ENCODE peak calls at places on chromosome 22, in six cellular contexts. One of them, this sample, is unnamed.

GRCh38 chr22:20034143-20034542 is 13.2 kb downstream of the TANGO2 start:
- DNase-seq in memory B cell: no peak
- DNase-seq in left ventricle myocardium inferior: no peak
- DNase-seq in activated T-helper 9 cell treated with anti-CD3 and anti-CD28 coated beads, Interleukin-2, amount 50 U/mL, for 16 hours: no peak
- DNase-seq in WTC11: no peak
- DNase-seq in endothelial cell: no peak
- DNase-seq in this sample: no peak

GRCh38 chr22:27867114-27867957 is 51.7 kb downstream of the PITPNB start:
- DNase-seq in memory B cell: no peak
- DNase-seq in left ventricle myocardium inferior: no peak
- DNase-seq in activated T-helper 9 cell treated with anti-CD3 and anti-CD28 coated beads, Interleukin-2, amount 50 U/mL, for 16 hours: no peak
- DNase-seq in WTC11: no peak
- DNase-seq in endothelial cell: no peak
- DNase-seq in this sample: no peak

GRCh38 chr22:50314455-50315288 is 7.2 kb upstream of the PLXNB2 start:
- DNase-seq in memory B cell: no peak
- DNase-seq in left ventricle myocardium inferior: peak
- DNase-seq in activated T-helper 9 cell treated with anti-CD3 and anti-CD28 coated beads, Interleukin-2, amount 50 U/mL, for 16 hours: peak
- DNase-seq in WTC11: no peak
- DNase-seq in endothelial cell: no peak
- DNase-seq in this sample: peak

GRCh38 chr22:50071432-50072166 is 13.5 kb upstream of the TTLL8 start:
- DNase-seq in memory B cell: no peak
- DNase-seq in left ventricle myocardium inferior: no peak
- DNase-seq in activated T-helper 9 cell treated with anti-CD3 and anti-CD28 coated beads, Interleukin-2, amount 50 U/mL, for 16 hours: no peak
- DNase-seq in WTC11: no peak
- DNase-seq in endothelial cell: no peak
- DNase-seq in this sample: no peak

GRCh38 chr22:21657361-21658118 is 8.3 kb upstream of the PPIL2 start:
- DNase-seq in memory B cell: peak
- DNase-seq in left ventricle myocardium inferior: peak
- DNase-seq in activated T-helper 9 cell treated with anti-CD3 and anti-CD28 coated beads, Interleukin-2, amount 50 U/mL, for 16 hours: peak
- DNase-seq in WTC11: peak
- DNase-seq in endothelial cell: peak
- DNase-seq in this sample: peak

GRCh38 chr22:28983190-28983589 is 78.4 kb downstream of the C22orf31 start:
- DNase-seq in memory B cell: no peak
- DNase-seq in left ventricle myocardium inferior: no peak
- DNase-seq in activated T-helper 9 cell treated with anti-CD3 and anti-CD28 coated beads, Interleukin-2, amount 50 U/mL, for 16 hours: no peak
- DNase-seq in WTC11: no peak
- DNase-seq in endothelial cell: no peak
- DNase-seq in this sample: no peak

GRCh38 chr22:42291287-42291686 is 20.8 kb upstream of the TCF20 start:
- DNase-seq in memory B cell: no peak
- DNase-seq in left ventricle myocardium inferior: no peak
- DNase-seq in activated T-helper 9 cell treated with anti-CD3 and anti-CD28 coated beads, Interleukin-2, amount 50 U/mL, for 16 hours: no peak
- DNase-seq in WTC11: no peak
- DNase-seq in endothelial cell: no peak
- DNase-seq in this sample: no peak

GRCh38 chr22:33476716-33477115 is 418.5 kb upstream of the SYN3 start:
- DNase-seq in memory B cell: no peak
- DNase-seq in left ventricle myocardium inferior: no peak
- DNase-seq in activated T-helper 9 cell treated with anti-CD3 and anti-CD28 coated beads, Interleukin-2, amount 50 U/mL, for 16 hours: no peak
- DNase-seq in WTC11: no peak
- DNase-seq in endothelial cell: no peak
- DNase-seq in this sample: no peak

GRCh38 chr22:29983296-29983917 is 96.9 kb upstream of the HORMAD2 start:
- DNase-seq in memory B cell: no peak
- DNase-seq in left ventricle myocardium inferior: no peak
- DNase-seq in activated T-helper 9 cell treated with anti-CD3 and anti-CD28 coated beads, Interleukin-2, amount 50 U/mL, for 16 hours: no peak
- DNase-seq in WTC11: no peak
- DNase-seq in endothelial cell: no peak
- DNase-seq in this sample: no peak

GRCh38 chr22:22810471-22810870 is 77.1 kb upstream of the IGLL5 start:
- DNase-seq in memory B cell: no peak
- DNase-seq in left ventricle myocardium inferior: no peak
- DNase-seq in activated T-helper 9 cell treated with anti-CD3 and anti-CD28 coated beads, Interleukin-2, amount 50 U/mL, for 16 hours: no peak
- DNase-seq in WTC11: no peak
- DNase-seq in endothelial cell: no peak
- DNase-seq in this sample: no peak

GRCh38 chr22:30940655-30941362 is 27.8 kb downstream of the MORC2 start:
- DNase-seq in memory B cell: no peak
- DNase-seq in left ventricle myocardium inferior: no peak
- DNase-seq in activated T-helper 9 cell treated with anti-CD3 and anti-CD28 coated beads, Interleukin-2, amount 50 U/mL, for 16 hours: peak
- DNase-seq in WTC11: no peak
- DNase-seq in endothelial cell: no peak
- DNase-seq in this sample: no peak

GRCh38 chr22:46224771-46225290 is 25.3 kb downstream of the CDPF1 start:
- DNase-seq in memory B cell: no peak
- DNase-seq in left ventricle myocardium inferior: no peak
- DNase-seq in activated T-helper 9 cell treated with anti-CD3 and anti-CD28 coated beads, Interleukin-2, amount 50 U/mL, for 16 hours: no peak
- DNase-seq in WTC11: no peak
- DNase-seq in endothelial cell: no peak
- DNase-seq in this sample: no peak

GRCh38 chr22:35397095-35397904 is 2.6 kb upstream of the MCM5 start:
- DNase-seq in memory B cell: no peak
- DNase-seq in left ventricle myocardium inferior: no peak
- DNase-seq in activated T-helper 9 cell treated with anti-CD3 and anti-CD28 coated beads, Interleukin-2, amount 50 U/mL, for 16 hours: no peak
- DNase-seq in WTC11: no peak
- DNase-seq in endothelial cell: no peak
- DNase-seq in this sample: no peak

GRCh38 chr22:39913886-39914285 is 13.0 kb downstream of the GRAP2 start:
- DNase-seq in memory B cell: no peak
- DNase-seq in left ventricle myocardium inferior: no peak
- DNase-seq in activated T-helper 9 cell treated with anti-CD3 and anti-CD28 coated beads, Interleukin-2, amount 50 U/mL, for 16 hours: no peak
- DNase-seq in WTC11: no peak
- DNase-seq in endothelial cell: no peak
- DNase-seq in this sample: no peak

GRCh38 chr22:23177197-23177596 is 3.1 kb upstream of the BCR start:
- DNase-seq in memory B cell: no peak
- DNase-seq in left ventricle myocardium inferior: no peak
- DNase-seq in activated T-helper 9 cell treated with anti-CD3 and anti-CD28 coated beads, Interleukin-2, amount 50 U/mL, for 16 hours: no peak
- DNase-seq in WTC11: no peak
- DNase-seq in endothelial cell: no peak
- DNase-seq in this sample: no peak

GRCh38 chr22:39706406-39707150 is 136.0 kb downstream of the CACNA1I start:
- DNase-seq in memory B cell: no peak
- DNase-seq in left ventricle myocardium inferior: no peak
- DNase-seq in activated T-helper 9 cell treated with anti-CD3 and anti-CD28 coated beads, Interleukin-2, amount 50 U/mL, for 16 hours: no peak
- DNase-seq in WTC11: no peak
- DNase-seq in endothelial cell: no peak
- DNase-seq in this sample: no peak